ENCODE peak calls at places on chromosomes 16 and 17, in ten cellular contexts. F, K, M, E, J, U, A, D, B and L are unnamed samples.
A peak's percentile ranks its signal among the peaks of the same experiment; 100 is the strongest.

GRCh38 chr16:57045694-57046381 is 46.5 kb upstream of the CPNE2 start:
- DNase-seq in F (peak; percentile 62), K (no peak), M (peak; percentile 30), E (peak; percentile 86), J (peak; percentile 11), U (no peak), A (peak; percentile 63), D (peak; percentile 38), B (peak; percentile 15), L (no peak)

GRCh38 chr17:73838815-73839214 is 194.6 kb upstream of the SDK2 start:
- DNase-seq in F (no peak), K (no peak), M (no peak), E (no peak), J (no peak), U (no peak), A (no peak), D (no peak), B (no peak), L (no peak)

GRCh38 chr17:7956208-7956965 is 24.4 kb downstream of the CNTROB start:
- DNase-seq in F (no peak), K (no peak), M (no peak), E (no peak), J (no peak), U (no peak), A (peak; percentile 26), D (no peak), B (no peak), L (no peak)

GRCh38 chr17:73820686-73821448 is 176.6 kb upstream of the SDK2 start:
- DNase-seq in F (no peak), K (no peak), M (no peak), E (peak; percentile 38), J (no peak), U (peak; percentile 57), A (peak; percentile 42), D (no peak), B (no peak), L (no peak)

GRCh38 chr17:10649031-10649430 is 8.1 kb downstream of the MYH3 start:
- DNase-seq in F (no peak), K (no peak), M (no peak), E (no peak), J (no peak), U (no peak), A (no peak), D (no peak), B (peak; percentile 49), L (no peak)

GRCh38 chr16:27598226-27598625 is 48.3 kb downstream of the KATNIP start:
- DNase-seq in F (no peak), K (no peak), M (no peak), E (no peak), J (no peak), U (no peak), A (peak; percentile 13), D (no peak), B (no peak), L (no peak)

GRCh38 chr17:34391241-34391640 is 28.2 kb upstream of the CCL1 start:
- DNase-seq in F (no peak), K (no peak), M (no peak), E (peak; percentile 19), J (no peak), U (peak; percentile 4), A (no peak), D (no peak), B (no peak), L (no peak)

GRCh38 chr16:71479420-71479819 is 9.7 kb downstream of the ZNF19 start:
- DNase-seq in F (no peak), K (peak; percentile 28), M (no peak), E (peak; percentile 11), J (no peak), U (no peak), A (peak; percentile 13), D (no peak), B (peak; percentile 18), L (no peak)

GRCh38 chr16:81697321-81697885 is 81.7 kb upstream of the PLCG2 start:
- DNase-seq in F (peak; percentile 77), K (peak; percentile 36), M (no peak), E (peak; percentile 76), J (peak; percentile 47), U (no peak), A (peak; percentile 73), D (no peak), B (peak; percentile 55), L (peak; percentile 1)

GRCh38 chr17:44766409-44767038 is 7.7 kb downstream of the ADAM11 start:
- DNase-seq in F (no peak), K (no peak), M (no peak), E (no peak), J (no peak), U (no peak), A (no peak), D (no peak), B (no peak), L (no peak)

GRCh38 chr17:4678448-4679026 is 25.4 kb downstream of the PELP1 start:
- DNase-seq in F (peak; percentile 42), K (peak; percentile 78), M (no peak), E (no peak), J (peak; percentile 75), U (peak; percentile 28), A (no peak), D (no peak), B (peak; percentile 98), L (peak; percentile 7)

GRCh38 chr17:78476973-78477372 is 98.5 kb downstream of the PGS1 start:
- DNase-seq in F (no peak), K (no peak), M (no peak), E (no peak), J (no peak), U (no peak), A (no peak), D (no peak), B (no peak), L (no peak)

GRCh38 chr16:10808218-10808617 is 10.4 kb downstream of the TVP23A start:
- DNase-seq in F (no peak), K (no peak), M (no peak), E (peak; percentile 54), J (no peak), U (no peak), A (no peak), D (no peak), B (no peak), L (no peak)

GRCh38 chr17:52138350-52138749 is 20.2 kb downstream of the CA10 start:
- DNase-seq in F (no peak), K (no peak), M (no peak), E (no peak), J (no peak), U (no peak), A (no peak), D (no peak), B (no peak), L (no peak)

GRCh38 chr17:21061158-21061835 is 18.5 kb upstream of the USP22 start:
- DNase-seq in F (no peak), K (no peak), M (no peak), E (no peak), J (no peak), U (no peak), A (no peak), D (no peak), B (no peak), L (no peak)

GRCh38 chr17:38730526-38731379 is 612 bp downstream of the CISD3 start:
- DNase-seq in F (peak; percentile 51), K (peak; percentile 62), M (no peak), E (peak; percentile 41), J (no peak), U (no peak), A (peak; percentile 98), D (no peak), B (peak; percentile 79), L (peak; percentile 23)

GRCh38 chr17:34758316-34758715 is 178.9 kb downstream of the TMEM132E start:
- DNase-seq in F (no peak), K (no peak), M (no peak), E (no peak), J (no peak), U (peak; percentile 59), A (no peak), D (no peak), B (no peak), L (no peak)

GRCh38 chr17:9646556-9646905 is 1.2 kb downstream of the USP43 start:
- DNase-seq in F (no peak), K (no peak), M (no peak), E (no peak), J (no peak), U (no peak), A (no peak), D (no peak), B (peak; percentile 4), L (no peak)

GRCh38 chr17:17523001-17523713 is 27.0 kb upstream of the RASD1 start:
- DNase-seq in F (no peak), K (no peak), M (no peak), E (no peak), J (no peak), U (no peak), A (peak; percentile 89), D (no peak), B (no peak), L (no peak)

GRCh38 chr16:85178596-85178995 is 66.3 kb upstream of the CIBAR2 start:
- DNase-seq in F (no peak), K (no peak), M (no peak), E (no peak), J (no peak), U (no peak), A (no peak), D (no peak), B (no peak), L (no peak)

GRCh38 chr16:73023320-73023719 is 24.6 kb downstream of the ZFHX3 start:
- DNase-seq in F (no peak), K (no peak), M (no peak), E (no peak), J (no peak), U (peak; percentile 39), A (no peak), D (no peak), B (no peak), L (no peak)

GRCh38 chr17:75153854-75154194 is 488 bp downstream of the JPT1 start:
- DNase-seq in F (peak; percentile 55), K (no peak), M (no peak), E (peak; percentile 56), J (no peak), U (peak; percentile 71), A (no peak), D (no peak), B (peak; percentile 21), L (no peak)

GRCh38 chr16:4474192-4474961 is at the start of gene NMRAL1:
- DNase-seq in F (peak; percentile 93), K (peak; percentile 82), M (peak; percentile 81), E (peak; percentile 94), J (peak; percentile 88), U (peak; percentile 94), A (peak; percentile 91), D (peak; percentile 83), B (peak; percentile 93), L (peak; percentile 91)

GRCh38 chr16:48300391-48300856 is 53.1 kb upstream of the ABCC11 start:
- DNase-seq in F (no peak), K (no peak), M (no peak), E (no peak), J (peak; percentile 30), U (no peak), A (peak; percentile 47), D (no peak), B (peak; percentile 54), L (no peak)

GRCh38 chr16:23408242-23409201 is 44.5 kb downstream of the COG7 start:
- DNase-seq in F (no peak), K (no peak), M (no peak), E (no peak), J (no peak), U (no peak), A (peak; percentile 74), D (no peak), B (peak; percentile 70), L (no peak)

GRCh38 chr17:74992223-74992622 is 4.8 kb downstream of the CDR2L start:
- DNase-seq in F (no peak), K (no peak), M (no peak), E (no peak), J (peak; percentile 12), U (no peak), A (no peak), D (no peak), B (no peak), L (no peak)